ENCODE peak calls at places on chromosomes 4 and X, in seven cellular contexts. F is AML-193, O is ACHN, P is activated gamma-delta T cell treated with Interleukin-2 at 50 U/mL for 16 hours, K is NCI-H460, B is tibial nerve, M is fibroblast of pulmonary artery. I is an unnamed sample.

GRCh38 chrX:106728337-106728736 is 1.8 kb downstream of the RNF128 start:
- DNase-seq in F (no peak), O (no peak), P (no peak), K (no peak), B (no peak), M (no peak), I (no peak)

GRCh38 chr4:121278811-121279368 is 101.9 kb downstream of the QRFPR start:
- DNase-seq in F (no peak), O (no peak), P (no peak), K (no peak), B (no peak), M (peak), I (no peak)

GRCh38 chrX:40055495-40055894 is 42.3 kb downstream of the BCOR start:
- DNase-seq in F (no peak), O (no peak), P (no peak), K (no peak), B (no peak), M (no peak), I (no peak)

GRCh38 chr4:188143731-188144130 is 4.5 kb downstream of the TRIML1 start:
- DNase-seq in F (no peak), O (no peak), P (no peak), K (no peak), B (no peak), M (no peak), I (no peak)

GRCh38 chr4:173498023-173498422 is 32.0 kb downstream of the HAND2 start:
- DNase-seq in F (no peak), O (no peak), P (no peak), K (no peak), B (no peak), M (no peak), I (no peak)

GRCh38 chrX:4830880-4831557 is 1117.6 kb upstream of the PRKX start:
- DNase-seq in F (no peak), O (no peak), P (no peak), K (peak), B (no peak), M (no peak), I (no peak)

GRCh38 chr4:2220016-2220620 is 21.8 kb downstream of the HAUS3 start:
- DNase-seq in F (peak), O (peak), P (peak), K (peak), B (peak), M (peak), I (peak)

GRCh38 chr4:165628572-165628971 is 244.5 kb upstream of the TLL1 start:
- DNase-seq in F (no peak), O (no peak), P (no peak), K (no peak), B (no peak), M (no peak), I (no peak)

GRCh38 chr4:124708517-124709300 is 3.8 kb downstream of the ANKRD50 start:
- DNase-seq in F (peak), O (no peak), P (no peak), K (no peak), B (no peak), M (peak), I (peak)

GRCh38 chrX:56232221-56233082 is at the start of gene KLF8:
- DNase-seq in F (no peak), O (peak), P (no peak), K (peak), B (peak), M (no peak), I (peak)

GRCh38 chr4:79325436-79325835 is 425 bp downstream of the NAA11 start:
- DNase-seq in F (no peak), O (no peak), P (no peak), K (no peak), B (no peak), M (no peak), I (no peak)

GRCh38 chrX:107724653-107725052 is 50.9 kb downstream of the TSC22D3 start:
- DNase-seq in F (no peak), O (no peak), P (no peak), K (no peak), B (no peak), M (no peak), I (no peak)

GRCh38 chrX:40579880-40580536 is 762 bp upstream of the ATP6AP2 start:
- DNase-seq in F (no peak), O (no peak), P (no peak), K (no peak), B (no peak), M (no peak), I (peak)

GRCh38 chr4:123524958-123525628 is 128.5 kb downstream of the SPRY1 start:
- DNase-seq in F (no peak), O (no peak), P (no peak), K (no peak), B (no peak), M (no peak), I (no peak)

GRCh38 chr4:132683957-132684356 is 465.1 kb upstream of the PCDH10 start:
- DNase-seq in F (no peak), O (no peak), P (no peak), K (no peak), B (no peak), M (no peak), I (peak)

GRCh38 chrX:49915352-49916222 is 6.8 kb upstream of the CLCN5 start:
- DNase-seq in F (peak), O (peak), P (peak), K (peak), B (no peak), M (peak), I (peak)

GRCh38 chr4:113884655-113885054 is 94.8 kb downstream of the ARSJ start:
- DNase-seq in F (no peak), O (no peak), P (no peak), K (no peak), B (no peak), M (no peak), I (no peak)

GRCh38 chrX:75156537-75156945 is 458 bp upstream of the ABCB7 start:
- DNase-seq in F (peak), O (peak), P (no peak), K (no peak), B (no peak), M (peak), I (peak)

GRCh38 chr4:61514991-61515390 is 314.9 kb downstream of the ADGRL3 start:
- DNase-seq in F (no peak), O (no peak), P (no peak), K (no peak), B (no peak), M (no peak), I (no peak)

GRCh38 chr4:2265113-2266110 is 3.5 kb upstream of the MXD4 start:
- DNase-seq in F (no peak), O (no peak), P (no peak), K (no peak), B (no peak), M (no peak), I (no peak)

GRCh38 chr4:119299221-119300071 is 22.5 kb downstream of the FABP2 start:
- DNase-seq in F (no peak), O (peak), P (no peak), K (no peak), B (no peak), M (peak), I (peak)

GRCh38 chrX:11499076-11500044 is 166.4 kb downstream of the ARHGAP6 start:
- DNase-seq in F (no peak), O (no peak), P (no peak), K (no peak), B (no peak), M (peak), I (no peak)

GRCh38 chrX:40496728-40497127 is 84.0 kb upstream of the ATP6AP2 start:
- DNase-seq in F (no peak), O (no peak), P (no peak), K (no peak), B (no peak), M (peak), I (no peak)

GRCh38 chrX:56564182-56564885 is 907 bp downstream of the UBQLN2 start:
- DNase-seq in F (no peak), O (peak), P (peak), K (no peak), B (no peak), M (peak), I (peak)

GRCh38 chr4:138707746-138708145 is 307.8 kb upstream of the NOCT start:
- DNase-seq in F (no peak), O (no peak), P (no peak), K (no peak), B (no peak), M (no peak), I (no peak)

GRCh38 chr4:22476011-22476410 is 39.9 kb downstream of the ADGRA3 start:
- DNase-seq in F (no peak), O (no peak), P (no peak), K (no peak), B (no peak), M (no peak), I (no peak)

GRCh38 chr4:52983563-52984303 is 121.6 kb downstream of the RASL11B start:
- DNase-seq in F (peak), O (peak), P (no peak), K (peak), B (no peak), M (peak), I (peak)

GRCh38 chr4:57926311-57926710 is 816.1 kb upstream of the IGFBP7 start:
- DNase-seq in F (no peak), O (no peak), P (no peak), K (no peak), B (no peak), M (no peak), I (no peak)

GRCh38 chr4:21656832-21657231 is 291.7 kb downstream of the KCNIP4 start:
- DNase-seq in F (no peak), O (peak), P (no peak), K (peak), B (no peak), M (peak), I (no peak)

GRCh38 chr4:3305610-3306371 is 13.0 kb downstream of the RGS12 start:
- DNase-seq in F (no peak), O (no peak), P (no peak), K (no peak), B (peak), M (peak), I (peak)

GRCh38 chr4:114277690-114278089 is 298.2 kb upstream of the ARSJ start:
- DNase-seq in F (no peak), O (no peak), P (no peak), K (no peak), B (no peak), M (peak), I (no peak)

I was measured in NB4.